ENCODE peak calls at places on chromosomes 7 and 10, in five cellular contexts. A, Q, W, F and Z are unnamed samples. For H3K79me2 and H3K4me1, the result is how much of the 10 kb centered on the place peaks cover.

GRCh38 chr7:35555934-35556333 is 139.0 kb downstream of the HERPUD2 start:
- DNase-seq in A (no peak), Q (no peak), W (no peak), F (peak), Z (no peak)

GRCh38 chr7:81990395-81990794 is 220.5 kb upstream of the HGF start:
- DNase-seq in A (no peak), Q (peak), W (no peak), F (no peak), Z (no peak)

GRCh38 chr10:122141821-122142651 is 129.1 kb upstream of the BTBD16 start:
- DNase-seq in A (no peak), Q (peak), W (no peak), F (peak), Z (no peak)

GRCh38 chr10:92753865-92754264 is 64.1 kb downstream of the HHEX start:
- DNase-seq in A (no peak), Q (no peak), W (no peak), F (no peak), Z (no peak)

GRCh38 chr7:12686234-12686893 is 1.1 kb upstream of the ARL4A start:
- DNase-seq in A (peak), Q (peak), W (peak), F (peak), Z (peak)

GRCh38 chr10:60731134-60731883 is 47.0 kb upstream of the CDK1 start:
- DNase-seq in A (no peak), Q (peak), W (no peak), F (peak), Z (no peak)

GRCh38 chr7:47408675-47409074 is 173.2 kb downstream of the TNS3 start:
- DNase-seq in A (no peak), Q (no peak), W (no peak), F (no peak), Z (no peak)

GRCh38 chr10:78267070-78267469 is 233.4 kb downstream of the RPS24 start:
- DNase-seq in A (no peak), Q (peak), W (no peak), F (no peak), Z (no peak)

GRCh38 chr10:101839002-101839401 is 4.6 kb downstream of the KCNIP2 start:
- DNase-seq in A (no peak), Q (no peak), W (no peak), F (no peak), Z (no peak)

GRCh38 chr7:1403844-1404404 is 55.3 kb downstream of the MICALL2 start:
- DNase-seq in A (peak), Q (peak), W (no peak), F (peak), Z (peak)

GRCh38 chr7:11203688-11204087 is 230.0 kb downstream of the PHF14 start:
- DNase-seq in A (no peak), Q (peak), W (no peak), F (no peak), Z (no peak)

GRCh38 chr7:116984917-116985316 is 31.6 kb downstream of the ST7 start:
- DNase-seq in A (peak), Q (peak), W (peak), F (peak), Z (peak)

GRCh38 chr10:79057481-79058275 is 11.1 kb upstream of the ZMIZ1 start:
- DNase-seq in A (no peak), Q (no peak), W (no peak), F (no peak), Z (no peak)

GRCh38 chr7:117083648-117084047 is 130.3 kb downstream of the ST7 start:
- DNase-seq in A (no peak), Q (no peak), W (no peak), F (no peak), Z (no peak)

GRCh38 chr7:1535100-1535458 is 4.6 kb downstream of the MAFK start:
- DNase-seq in A (no peak), Q (no peak), W (no peak), F (no peak), Z (no peak)

GRCh38 chr10:104339469-104340098 is 1.3 kb upstream of the ITPRIP start:
- DNase-seq in A (no peak), Q (peak), W (no peak), F (peak), Z (no peak)

GRCh38 chr7:152733286-152733934 is 26.1 kb upstream of the ACTR3B start:
- DNase-seq in A (peak), Q (peak), W (no peak), F (no peak), Z (peak)

GRCh38 chr7:93530701-93531100 is 43.8 kb downstream of the CALCR start:
- DNase-seq in A (no peak), Q (no peak), W (no peak), F (no peak), Z (no peak)

GRCh38 chr10:49297818-49298665 is 928 bp upstream of the C10orf71 start:
- DNase-seq in A (peak), Q (no peak), W (no peak), F (no peak), Z (peak)

GRCh38 chr10:28800144-28800543 is 122.8 kb downstream of the BAMBI start:
- DNase-seq in A (no peak), Q (peak), W (no peak), F (no peak), Z (no peak)

GRCh38 chr7:2699289-2699620 is 11.3 kb downstream of the AMZ1 start:
- DNase-seq in A (no peak), Q (no peak), W (no peak), F (no peak), Z (no peak)

GRCh38 chr10:113753020-113753692 is 1.7 kb downstream of the PLEKHS1 start:
- DNase-seq in A (peak), Q (peak), W (no peak), F (peak), Z (no peak)

DNA sequence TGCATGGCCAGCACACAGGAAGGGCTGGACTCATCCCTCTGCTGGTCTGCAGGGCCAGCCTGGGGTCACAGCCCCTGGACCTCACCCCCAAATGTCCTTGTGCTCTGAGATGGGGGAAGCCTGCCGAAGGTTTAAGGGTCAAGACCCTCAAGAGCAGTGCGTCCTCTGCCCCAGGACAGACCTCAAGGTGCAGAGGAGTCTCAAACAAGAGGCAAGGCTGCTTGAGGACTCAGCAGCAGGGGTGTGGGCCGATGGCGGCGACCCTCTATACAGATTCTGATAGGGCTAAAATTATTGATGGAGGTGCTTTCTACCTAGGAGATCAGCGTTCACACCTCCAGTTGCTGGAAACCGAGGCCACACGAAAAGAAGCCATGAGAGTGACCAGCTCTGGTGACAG is 80.7 kb downstream of the ZRANB1 start:
- DNase-seq in A (no peak), Q (no peak), W (no peak), F (no peak), Z (no peak)
- H3K79me2 ChIP-seq in A (half or more), Q (half or more), W (under half), F (half or more), Z (half or more)

GRCh38 chr7:155407799-155408198 is 50.1 kb upstream of the EN2 start:
- DNase-seq in A (no peak), Q (no peak), W (no peak), F (no peak), Z (no peak)

GRCh38 chr7:155408657-155409586 is 49.0 kb upstream of the EN2 start:
- DNase-seq in A (peak), Q (no peak), W (no peak), F (no peak), Z (peak)

GRCh38 chr7:155404976-155405375 is 53.0 kb upstream of the EN2 start:
- DNase-seq in A (no peak), Q (no peak), W (no peak), F (no peak), Z (no peak)

GRCh38 chr7:155402941-155403340 is 55.0 kb upstream of the EN2 start:
- DNase-seq in A (no peak), Q (no peak), W (no peak), F (no peak), Z (no peak)

DNA sequence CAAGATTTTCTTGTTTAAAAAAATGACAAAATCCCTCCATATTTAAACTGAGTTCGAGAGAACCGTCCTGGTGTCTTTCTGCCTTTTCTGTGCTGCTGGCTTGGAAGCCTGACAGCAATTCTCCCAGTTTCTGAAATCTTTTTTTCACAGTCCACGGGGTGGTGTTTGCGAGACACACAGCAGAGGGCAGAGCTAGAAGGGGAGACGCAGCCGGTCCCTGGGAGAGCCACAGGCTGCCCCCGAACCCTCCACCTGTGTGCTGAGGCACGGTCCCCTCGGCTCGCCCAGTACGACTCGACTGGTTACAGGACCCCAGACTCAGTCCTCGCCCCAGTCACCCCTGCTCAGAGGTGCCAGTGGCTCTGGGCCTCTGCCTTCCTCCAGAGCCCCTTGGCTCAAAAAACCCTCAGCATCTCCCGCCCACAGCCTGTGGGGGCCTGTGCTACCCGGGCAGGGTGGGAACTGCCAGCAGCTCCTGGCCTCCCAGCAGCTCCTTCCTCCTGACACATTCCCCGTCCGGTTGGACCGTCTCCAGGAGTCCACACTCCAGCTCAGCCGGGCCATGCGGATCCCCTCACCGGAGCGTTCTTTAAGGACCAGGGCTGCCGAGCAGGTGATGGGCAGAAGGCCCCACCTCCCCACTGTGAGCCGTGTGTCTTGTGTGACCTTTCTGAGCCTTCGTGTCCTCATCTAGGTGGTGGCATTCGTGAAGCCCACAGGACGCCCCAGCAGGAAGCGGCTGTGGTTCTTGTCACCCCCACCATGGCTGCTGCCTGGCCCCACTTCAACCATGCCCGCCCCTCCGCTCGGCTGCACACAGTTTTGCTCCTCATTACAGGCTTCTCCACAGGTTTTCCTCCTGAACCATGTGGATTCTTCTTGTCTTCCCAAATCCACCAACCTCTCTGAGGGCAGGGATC is 52.3 kb upstream of the EN2 start:
- DNase-seq in A (peak), Q (no peak), W (no peak), F (peak), Z (peak)
- H3K4me1 ChIP-seq in A (under half), Q (under half), W (under half), F (under half), Z (under half)

GRCh38 chr10:96673318-96674099 is 46.8 kb downstream of the PIK3AP1 start:
- DNase-seq in A (peak), Q (peak), W (peak), F (no peak), Z (no peak)
- H3K79me2 ChIP-seq in A (under half), Q (under half), W (half or more), F (under half), Z (under half)

GRCh38 chr7:102425639-102426267 is 7.6 kb upstream of the ORAI2 start:
- DNase-seq in A (no peak), Q (no peak), W (peak), F (no peak), Z (no peak)
- H3K4me1 ChIP-seq in A (under half), Q (under half), W (half or more), F (under half), Z (under half)

GRCh38 chr7:150377116-150377979 is 1.8 kb upstream of the ZNF775 start:
- DNase-seq in A (peak), Q (no peak), W (peak), F (no peak), Z (no peak)
- H3K79me2 ChIP-seq in A (under half), Q (under half), W (under half), F (under half), Z (under half)